ENCODE peak calls at places on chromosome 6, in ten cellular contexts. H is left cardiac atrium; T is SK-N-DZ; E is substantia nigra; B is D341Med; F is GM04503; Y is DMS153; M is epithelial cell of esophagus; V is activated naive CD8-positive, alpha-beta T cell treated with anti-CD3 and anti-CD28 coated beads, Interleukin-2, amount 50 U/mL, for 24 hours; A is lung. N is an unnamed sample.

GRCh38 chr6:65259080-65259479 is 447.9 kb downstream of the EYS start:
- DNase-seq in H (no peak), T (peak), E (no peak), B (no peak), F (no peak), Y (no peak), M (peak), V (no peak), A (no peak), N (no peak)

GRCh38 chr6:149899926-149900619 is 2.2 kb upstream of the RAET1E start:
- DNase-seq in H (no peak), T (no peak), E (no peak), B (no peak), F (no peak), Y (no peak), M (no peak), V (no peak), A (no peak), N (no peak)

GRCh38 chr6:2072450-2072849 is 173.0 kb downstream of the GMDS start:
- DNase-seq in H (no peak), T (no peak), E (no peak), B (no peak), F (no peak), Y (no peak), M (no peak), V (no peak), A (no peak), N (no peak)

GRCh38 chr6:105035299-105035698 is 78.4 kb downstream of the LIN28B start:
- DNase-seq in H (no peak), T (no peak), E (no peak), B (no peak), F (no peak), Y (no peak), M (no peak), V (no peak), A (no peak), N (no peak)

GRCh38 chr6:9140861-9141534 is 705.7 kb upstream of the SLC35B3 start:
- DNase-seq in H (no peak), T (no peak), E (no peak), B (no peak), F (no peak), Y (peak), M (peak), V (no peak), A (no peak), N (no peak)

GRCh38 chr6:135640048-135640447 is 142.5 kb upstream of the AHI1 start:
- DNase-seq in H (no peak), T (no peak), E (no peak), B (no peak), F (no peak), Y (no peak), M (no peak), V (no peak), A (no peak), N (no peak)

GRCh38 chr6:110341671-110342304 is 16.4 kb downstream of the METTL24 start:
- DNase-seq in H (no peak), T (peak), E (no peak), B (peak), F (no peak), Y (no peak), M (no peak), V (no peak), A (no peak), N (no peak)

GRCh38 chr6:33620584-33621395 is at the start of gene ITPR3:
- DNase-seq in H (peak), T (no peak), E (no peak), B (peak), F (peak), Y (peak), M (peak), V (peak), A (peak), N (peak)

GRCh38 chr6:170236131-170236851 is 54.6 kb downstream of the DLL1 start:
- DNase-seq in H (no peak), T (no peak), E (no peak), B (no peak), F (no peak), Y (no peak), M (no peak), V (no peak), A (no peak), N (no peak)

GRCh38 chr6:159184559-159184958 is 15.4 kb downstream of the FNDC1 start:
- DNase-seq in H (no peak), T (no peak), E (no peak), B (no peak), F (peak), Y (no peak), M (no peak), V (no peak), A (no peak), N (no peak)

GRCh38 chr6:125533710-125534397 is 215.6 kb upstream of the HEY2 start:
- DNase-seq in H (no peak), T (no peak), E (no peak), B (no peak), F (no peak), Y (peak), M (peak), V (no peak), A (no peak), N (no peak)

GRCh38 chr6:156809034-156809433 is 31.9 kb downstream of the ARID1B start:
- DNase-seq in H (no peak), T (peak), E (no peak), B (no peak), F (peak), Y (peak), M (no peak), V (no peak), A (no peak), N (no peak)

GRCh38 chr6:30171677-30172471 is 8.5 kb downstream of the TRIM15 start:
- DNase-seq in H (no peak), T (peak), E (no peak), B (no peak), F (no peak), Y (no peak), M (no peak), V (no peak), A (no peak), N (no peak)

GRCh38 chr6:136012198-136012884 is 160.8 kb downstream of the PDE7B start:
- DNase-seq in H (no peak), T (no peak), E (no peak), B (no peak), F (no peak), Y (no peak), M (peak), V (no peak), A (no peak), N (no peak)

GRCh38 chr6:32933661-32934085 is 7.2 kb downstream of the HLA-DMB start:
- DNase-seq in H (peak), T (peak), E (peak), B (peak), F (peak), Y (peak), M (peak), V (peak), A (peak), N (peak)

GRCh38 chr6:107495196-107495643 is 5.3 kb downstream of the SOBP start:
- DNase-seq in H (peak), T (no peak), E (no peak), B (no peak), F (no peak), Y (no peak), M (no peak), V (no peak), A (no peak), N (no peak)

GRCh38 chr6:166259296-166259977 is 48.8 kb downstream of the PRR18 start:
- DNase-seq in H (no peak), T (no peak), E (no peak), B (no peak), F (no peak), Y (no peak), M (no peak), V (peak), A (no peak), N (no peak)

GRCh38 chr6:90184334-90185298 is 112.0 kb downstream of the BACH2 start:
- DNase-seq in H (no peak), T (no peak), E (no peak), B (no peak), F (no peak), Y (peak), M (peak), V (no peak), A (no peak), N (no peak)

GRCh38 chr6:37487891-37488290 is 11.8 kb downstream of the CCDC167 start:
- DNase-seq in H (no peak), T (no peak), E (no peak), B (no peak), F (no peak), Y (no peak), M (no peak), V (no peak), A (no peak), N (no peak)

GRCh38 chr6:132659082-132659481 is at the start of gene TAAR1:
- DNase-seq in H (no peak), T (no peak), E (no peak), B (no peak), F (no peak), Y (peak), M (no peak), V (no peak), A (no peak), N (no peak)

GRCh38 chr6:33298773-33299236 is at the start of gene RGL2:
- DNase-seq in H (peak), T (no peak), E (peak), B (peak), F (no peak), Y (peak), M (peak), V (peak), A (peak), N (peak)

GRCh38 chr6:112163295-112164257 is 76.2 kb downstream of the FAM229B start:
- DNase-seq in H (peak), T (peak), E (peak), B (peak), F (no peak), Y (no peak), M (peak), V (peak), A (peak), N (peak)